ENCODE peak calls at places on chromosomes 7 and 10, in six cellular contexts. M, K, X, G, A and H are unnamed samples.

GRCh38 chr7:19011212-19011611 is 106.2 kb downstream of the TWIST1 start:
- DNase-seq in M (no peak), G (no peak), K (no peak), A (no peak), X (no peak), H (peak; percentile 42)

GRCh38 chr10:83218205-83218604 is 921.1 kb upstream of the GHITM start:
- DNase-seq in X (peak; percentile 33), A (no peak), K (no peak), M (no peak), G (no peak), H (no peak)

GRCh38 chr7:100166966-100167911 is 1.2 kb downstream of the GAL3ST4 start:
- DNase-seq in G (peak; percentile 10), A (no peak), M (no peak), K (no peak), X (no peak), H (no peak)

GRCh38 chr7:105230486-105230885 is 158.2 kb downstream of the SRPK2 start:
- DNase-seq in G (no peak), X (no peak), M (no peak), A (no peak), K (no peak), H (no peak)

GRCh38 chr7:118029881-118030422 is 154.0 kb upstream of the LSM8 start:
- DNase-seq in K (no peak), A (no peak), X (no peak), G (no peak), M (no peak), H (no peak)

GRCh38 chr7:134949171-134949570 is 37.1 kb upstream of the AGBL3 start:
- DNase-seq in M (no peak), G (no peak), K (no peak), A (no peak), X (no peak), H (no peak)

GRCh38 chr10:101644002-101644401 is 51.0 kb downstream of the FBXW4 start:
- DNase-seq in G (no peak), M (no peak), X (peak; percentile 93), A (no peak), K (no peak), H (no peak)

GRCh38 chr7:12674861-12675260 is 12.6 kb upstream of the ARL4A start:
- DNase-seq in G (peak; percentile 86), X (peak; percentile 41), A (no peak), M (peak; percentile 72), K (no peak), H (peak; percentile 76)

GRCh38 chr10:130363899-130364298 is 227.7 kb downstream of the GLRX3 start:
- DNase-seq in K (no peak), A (no peak), M (no peak), G (no peak), X (no peak), H (no peak)

GRCh38 chr7:108003591-108003935 is 602 bp upstream of the LAMB1 start:
- DNase-seq in A (no peak), K (no peak), M (no peak), X (no peak), G (no peak), H (no peak)

GRCh38 chr7:108001759-108002725 is 919 bp downstream of the LAMB1 start:
- DNase-seq in K (peak; percentile 40), A (peak; percentile 32), M (no peak), X (peak; percentile 48), G (no peak), H (no peak)

GRCh38 chr7:108000875-108001758 is 1.8 kb downstream of the LAMB1 start:
- DNase-seq in K (peak; percentile 51), A (peak; percentile 30), M (peak; percentile 47), X (peak; percentile 77), G (no peak), H (peak; percentile 70)

GRCh38 chr7:108004220-108005142 is 1.5 kb upstream of the LAMB1 start:
- DNase-seq in G (no peak), X (peak; percentile 39), K (peak; percentile 46), M (no peak), A (no peak), H (peak; percentile 88)

GRCh38 chr7:108002726-108003590 is at the start of gene LAMB1:
- DNase-seq in A (peak; percentile 56), K (peak; percentile 81), M (peak; percentile 67), G (no peak), X (peak; percentile 90), H (peak; percentile 91)
- H3K4me3 ChIP-seq in A (peak within 1 kb of the TSS; percentile 56), K (peak within 1 kb of the TSS; percentile 73), M (peak within 1 kb of the TSS; percentile 34), G (peak within 1 kb of the TSS; percentile 17), X (peak within 1 kb of the TSS; percentile 77), H (peak within 1 kb of the TSS; percentile 94)

GRCh38 chr7:37282093-37282444 is 166.6 kb downstream of the ELMO1 start:
- DNase-seq in X (no peak), G (no peak), K (no peak), M (no peak), A (no peak), H (no peak)
- TF ChIP-seq CTCF in X (no peak), G (no peak), K (no peak), M (no peak), A (no peak), H (no peak)

GRCh38 chr7:151728286-151728660 is 148.6 kb downstream of the PRKAG2 start:
- DNase-seq in K (no peak), A (no peak), M (no peak), X (no peak), G (no peak), H (no peak)
- H3K4me3 ChIP-seq in K (no peak overlapping the region), A (no peak overlapping the region), M (no peak overlapping the region), X (no peak overlapping the region), G (no peak overlapping the region), H (no peak overlapping the region)

GRCh38 chr10:15378569-15378968 is 7.5 kb upstream of the FAM171A1 start:
- DNase-seq in M (no peak), K (no peak), G (no peak), X (peak; percentile 51), A (no peak), H (no peak)
- TF ChIP-seq CTCF in M (no peak), K (no peak), G (no peak), X (peak; percentile 37), A (no peak), H (no peak)

GRCh38 chr7:132446666-132447217 is 129.5 kb downstream of the PLXNA4 start:
- DNase-seq in X (no peak), K (no peak), A (no peak), G (no peak), M (no peak), H (no peak)

GRCh38 chr7:132441935-132442334 is 134.3 kb downstream of the PLXNA4 start:
- DNase-seq in X (no peak), K (no peak), A (no peak), G (no peak), M (no peak), H (no peak)

GRCh38 chr7:132446265-132446664 is 130.0 kb downstream of the PLXNA4 start:
- DNase-seq in M (no peak), G (peak; percentile 11), K (no peak), A (no peak), X (no peak), H (no peak)

GRCh38 chr7:132440126-132440525 is 136.1 kb downstream of the PLXNA4 start:
- DNase-seq in M (no peak), A (no peak), X (no peak), K (no peak), G (no peak), H (no peak)

DNA sequence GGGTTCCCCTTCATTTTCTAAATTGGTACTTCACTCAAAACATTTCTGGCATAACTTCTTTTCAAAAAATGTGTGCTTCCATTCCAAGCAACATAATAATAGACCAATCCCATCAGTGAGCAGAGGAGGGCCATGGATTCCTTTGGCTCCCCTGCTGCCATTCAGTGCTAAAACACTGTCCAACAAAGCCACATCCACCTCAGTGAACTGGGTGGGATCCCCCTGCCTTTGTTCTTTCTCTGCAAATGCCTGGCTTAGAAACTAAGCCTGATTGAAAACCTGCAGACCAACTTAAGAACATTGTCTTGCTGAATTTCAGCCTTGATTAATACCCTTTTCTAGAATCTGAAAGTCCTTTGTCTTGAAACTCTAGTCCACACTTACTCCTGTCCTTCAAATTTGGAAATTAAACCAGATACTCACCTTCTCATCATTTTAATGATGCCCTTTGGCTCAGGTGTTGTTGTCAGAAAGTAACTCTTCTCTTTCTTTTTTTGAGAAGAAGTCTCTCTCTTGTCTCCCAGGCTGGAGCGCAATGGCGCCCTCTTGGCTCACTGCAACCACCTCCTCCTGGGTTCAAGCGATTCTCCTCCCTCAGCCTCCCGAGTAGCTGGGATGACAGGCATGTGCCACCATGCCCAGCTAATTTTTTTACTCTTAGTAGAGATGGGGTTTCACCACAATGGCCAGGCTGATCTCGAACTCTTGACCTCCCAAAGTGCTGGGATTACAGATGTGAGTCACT is 132.3 kb downstream of the PLXNA4 start:
- DNase-seq in G (no peak), K (no peak), A (no peak), X (peak; percentile 73), M (no peak), H (no peak)
- H3K4me3 ChIP-seq in G (no peak overlapping the region), K (no peak overlapping the region), A (no peak overlapping the region), X (no peak overlapping the region), M (no peak overlapping the region), H (no peak overlapping the region)

GRCh38 chr10:23525406-23525805 is 86.5 kb downstream of the OTUD1 start:
- DNase-seq in K (no peak), A (no peak), X (no peak), G (peak; percentile 15), M (peak; percentile 48), H (peak; percentile 50)
- TF ChIP-seq CTCF in K (no peak), A (no peak), X (peak; percentile 30), G (no peak), M (peak; percentile 54), H (peak; percentile 40)

DNA sequence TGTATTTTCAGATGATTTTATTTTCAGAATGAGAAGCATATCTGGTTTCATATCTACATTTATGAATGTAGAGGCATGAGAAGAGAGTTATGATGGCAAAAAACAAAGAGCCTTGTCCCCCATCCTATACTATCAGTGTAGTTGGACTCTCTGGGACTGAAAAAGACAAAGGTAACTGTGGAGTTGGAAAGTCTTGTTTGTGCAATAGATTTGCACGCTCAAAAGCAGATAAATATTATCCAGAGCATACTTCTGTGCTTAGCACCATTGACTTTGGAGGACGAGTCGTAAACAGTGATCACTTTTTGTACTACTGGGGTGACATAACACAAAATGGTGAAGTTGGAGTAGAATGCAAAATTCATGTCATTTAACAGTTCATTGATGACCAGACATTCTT is 85.2 kb upstream of the EGFR start:
- DNase-seq in G (no peak), M (no peak), X (no peak), K (no peak), A (no peak), H (no peak)
- H3K4me3 ChIP-seq in G (no peak overlapping the region), M (no peak overlapping the region), X (peak overlapping the region; percentile 45), K (peak overlapping the region; percentile 45), A (peak overlapping the region; percentile 42), H (peak overlapping the region; percentile 52)